ENCODE peak calls at places on chromosomes 12 and 14, in eight cellular contexts. One of them, this sample, is unnamed.
A peak's percentile ranks its signal among the peaks of the same experiment; 100 is the strongest.

GRCh38 chr14:76488551-76488950 is 112.6 kb downstream of the ESRRB start:
- DNase-seq in AG10803: no peak
- DNase-seq in hippocampal formation: no peak
- DNase-seq in aorta: peak; percentile 40
- DNase-seq in GM13977: no peak
- DNase-seq in Calu3: no peak
- DNase-seq in NCI-H1417 treated with DMSO at 0.1 percent for 48 hours: no peak
- DNase-seq in glutamatergic neuron: no peak
- DNase-seq in this sample: no peak

GRCh38 chr12:71558445-71558844 is 105.2 kb downstream of the ZFC3H1 start:
- DNase-seq in AG10803: peak; percentile 29
- DNase-seq in hippocampal formation: no peak
- DNase-seq in aorta: no peak
- DNase-seq in GM13977: no peak
- DNase-seq in Calu3: no peak
- DNase-seq in NCI-H1417 treated with DMSO at 0.1 percent for 48 hours: no peak
- DNase-seq in glutamatergic neuron: no peak
- DNase-seq in this sample: no peak

GRCh38 chr14:94317259-94317658 is 5.9 kb downstream of the SERPINA6 start:
- DNase-seq in AG10803: peak; percentile 16
- DNase-seq in hippocampal formation: no peak
- DNase-seq in aorta: no peak
- DNase-seq in GM13977: no peak
- DNase-seq in Calu3: no peak
- DNase-seq in NCI-H1417 treated with DMSO at 0.1 percent for 48 hours: no peak
- DNase-seq in glutamatergic neuron: no peak
- DNase-seq in this sample: peak; percentile 79

GRCh38 chr14:73833530-73834257 is 17.9 kb upstream of the PTGR2 start:
- DNase-seq in AG10803: peak; percentile 78
- DNase-seq in hippocampal formation: peak; percentile 18
- DNase-seq in aorta: no peak
- DNase-seq in GM13977: no peak
- DNase-seq in Calu3: peak; percentile 8
- DNase-seq in NCI-H1417 treated with DMSO at 0.1 percent for 48 hours: no peak
- DNase-seq in glutamatergic neuron: no peak
- DNase-seq in this sample: peak; percentile 53

GRCh38 chr12:95322335-95322734 is 104.7 kb downstream of the VEZT start:
- DNase-seq in AG10803: peak; percentile 54
- DNase-seq in hippocampal formation: no peak
- DNase-seq in aorta: no peak
- DNase-seq in GM13977: no peak
- DNase-seq in Calu3: no peak
- DNase-seq in NCI-H1417 treated with DMSO at 0.1 percent for 48 hours: no peak
- DNase-seq in glutamatergic neuron: no peak
- DNase-seq in this sample: no peak

GRCh38 chr12:106445981-106446380 is 88.4 kb downstream of the POLR3B start:
- DNase-seq in AG10803: no peak
- DNase-seq in hippocampal formation: no peak
- DNase-seq in aorta: no peak
- DNase-seq in GM13977: no peak
- DNase-seq in Calu3: no peak
- DNase-seq in NCI-H1417 treated with DMSO at 0.1 percent for 48 hours: peak; percentile 66
- DNase-seq in glutamatergic neuron: no peak
- DNase-seq in this sample: no peak

GRCh38 chr12:27802936-27803335 is 22.9 kb upstream of the MANSC4 start:
- DNase-seq in AG10803: no peak
- DNase-seq in hippocampal formation: no peak
- DNase-seq in aorta: no peak
- DNase-seq in GM13977: no peak
- DNase-seq in Calu3: no peak
- DNase-seq in NCI-H1417 treated with DMSO at 0.1 percent for 48 hours: no peak
- DNase-seq in glutamatergic neuron: no peak
- DNase-seq in this sample: no peak

GRCh38 chr14:65035049-65035448 is 48.4 kb downstream of the FNTB start:
- DNase-seq in AG10803: no peak
- DNase-seq in hippocampal formation: peak; percentile 51
- DNase-seq in aorta: peak; percentile 83
- DNase-seq in GM13977: no peak
- DNase-seq in Calu3: no peak
- DNase-seq in NCI-H1417 treated with DMSO at 0.1 percent for 48 hours: no peak
- DNase-seq in glutamatergic neuron: no peak
- DNase-seq in this sample: no peak

GRCh38 chr14:92659765-92660561 is 88.5 kb downstream of the LGMN start:
- DNase-seq in AG10803: peak; percentile 65
- DNase-seq in hippocampal formation: no peak
- DNase-seq in aorta: no peak
- DNase-seq in GM13977: no peak
- DNase-seq in Calu3: no peak
- DNase-seq in NCI-H1417 treated with DMSO at 0.1 percent for 48 hours: no peak
- DNase-seq in glutamatergic neuron: no peak
- DNase-seq in this sample: no peak

GRCh38 chr12:114294303-114294685 is 111.7 kb downstream of the TBX5 start:
- DNase-seq in AG10803: peak; percentile 74
- DNase-seq in hippocampal formation: no peak
- DNase-seq in aorta: no peak
- DNase-seq in GM13977: no peak
- DNase-seq in Calu3: no peak
- DNase-seq in NCI-H1417 treated with DMSO at 0.1 percent for 48 hours: no peak
- DNase-seq in glutamatergic neuron: no peak
- DNase-seq in this sample: no peak

GRCh38 chr14:73775339-73776193 is 61.4 kb upstream of the PNMA1 start:
- DNase-seq in AG10803: no peak
- DNase-seq in hippocampal formation: no peak
- DNase-seq in aorta: peak; percentile 70
- DNase-seq in GM13977: no peak
- DNase-seq in Calu3: no peak
- DNase-seq in NCI-H1417 treated with DMSO at 0.1 percent for 48 hours: no peak
- DNase-seq in glutamatergic neuron: no peak
- DNase-seq in this sample: no peak

This sample was measured in hepatocyte.